ENCODE peak calls at places on chromosomes 6 and 20, in nine cellular contexts. P, H, M, L, A, B, G, C and V are unnamed samples.
A peak's percentile ranks its signal among the peaks of the same experiment; 100 is the strongest.

GRCh38 chr6:162922816-162923215 is 195.0 kb downstream of the PACRG start:
- DNase-seq in P (no peak), H (no peak), M (no peak), L (no peak), A (no peak), B (no peak), G (no peak), C (peak; percentile 8), V (no peak)

GRCh38 chr6:804317-804716 is 111.4 kb upstream of the EXOC2 start:
- DNase-seq in P (no peak), H (no peak), M (no peak), L (no peak), A (no peak), B (no peak), G (no peak), C (no peak), V (no peak)

GRCh38 chr6:92810913-92811312 is 608.4 kb downstream of the EPHA7 start:
- DNase-seq in P (peak; percentile 69), H (no peak), M (peak; percentile 33), L (no peak), A (no peak), B (peak; percentile 76), G (no peak), C (peak; percentile 9), V (no peak)

GRCh38 chr6:165973473-165973872 is 194.2 kb downstream of the TBXT start:
- DNase-seq in P (no peak), H (no peak), M (no peak), L (no peak), A (no peak), B (no peak), G (no peak), C (no peak), V (no peak)

GRCh38 chr6:40308533-40309306 is 278.4 kb downstream of the LRFN2 start:
- DNase-seq in P (peak; percentile 93), H (peak; percentile 39), M (peak; percentile 88), L (peak; percentile 64), A (peak; percentile 46), B (peak; percentile 85), G (peak; percentile 78), C (peak; percentile 24), V (peak; percentile 3)

GRCh38 chr6:131216277-131216676 is 81.0 kb downstream of the AKAP7 start:
- DNase-seq in P (no peak), H (no peak), M (no peak), L (no peak), A (no peak), B (no peak), G (no peak), C (no peak), V (no peak)

GRCh38 chr20:11676618-11677289 is 240.9 kb upstream of the BTBD3 start:
- DNase-seq in P (peak; percentile 77), H (no peak), M (peak; percentile 75), L (peak; percentile 46), A (no peak), B (peak; percentile 67), G (no peak), C (peak; percentile 78), V (peak; percentile 26)

GRCh38 chr6:589090-589489 is 67.8 kb downstream of the HUS1B start:
- DNase-seq in P (no peak), H (no peak), M (no peak), L (no peak), A (no peak), B (no peak), G (no peak), C (no peak), V (no peak)

GRCh38 chr6:99603421-99604160 is 3.0 kb upstream of the PRDM13 start:
- DNase-seq in P (peak; percentile 84), H (no peak), M (no peak), L (no peak), A (peak; percentile 88), B (peak; percentile 73), G (peak; percentile 78), C (peak; percentile 63), V (no peak)

GRCh38 chr20:16066571-16066970 is 506.7 kb downstream of the KIF16B start:
- DNase-seq in P (no peak), H (no peak), M (no peak), L (no peak), A (no peak), B (no peak), G (no peak), C (no peak), V (no peak)

GRCh38 chr6:133170602-133171001 is 70.6 kb upstream of the EYA4 start:
- DNase-seq in P (no peak), H (no peak), M (no peak), L (no peak), A (no peak), B (no peak), G (no peak), C (peak; percentile 32), V (no peak)

GRCh38 chr20:33298391-33298790 is 15.4 kb downstream of the BPIFB1 start:
- DNase-seq in P (no peak), H (no peak), M (no peak), L (no peak), A (no peak), B (no peak), G (no peak), C (no peak), V (no peak)

GRCh38 chr20:59933849-59934585 is 580 bp upstream of the SYCP2 start:
- DNase-seq in P (peak; percentile 78), H (peak; percentile 62), M (peak; percentile 75), L (peak; percentile 82), A (peak; percentile 97), B (peak; percentile 83), G (peak; percentile 95), C (peak; percentile 88), V (peak; percentile 37)

GRCh38 chr6:131116755-131117360 is 18.4 kb upstream of the AKAP7 start:
- DNase-seq in P (no peak), H (no peak), M (no peak), L (no peak), A (no peak), B (peak; percentile 26), G (no peak), C (peak; percentile 74), V (peak; percentile 46)

GRCh38 chr6:69917834-69918233 is 51.5 kb downstream of the COL19A1 start:
- DNase-seq in P (no peak), H (no peak), M (no peak), L (no peak), A (no peak), B (no peak), G (no peak), C (peak; percentile 83), V (no peak)

GRCh38 chr6:144481527-144481926 is 196.4 kb downstream of the UTRN start:
- DNase-seq in P (no peak), H (no peak), M (no peak), L (no peak), A (no peak), B (no peak), G (no peak), C (no peak), V (no peak)

GRCh38 chr6:64259372-64259771 is 623.8 kb downstream of the PHF3 start:
- DNase-seq in P (no peak), H (no peak), M (no peak), L (no peak), A (no peak), B (no peak), G (no peak), C (no peak), V (no peak)

GRCh38 chr6:105363100-105363754 is 39.7 kb downstream of the PREP start:
- DNase-seq in P (no peak), H (no peak), M (no peak), L (no peak), A (no peak), B (peak; percentile 46), G (no peak), C (peak; percentile 74), V (peak; percentile 28)
- TF ChIP-seq CTCF in P (no peak), H (no peak), M (peak; percentile 67), L (no peak), A (no peak), B (peak; percentile 51), G (no peak), C (peak; percentile 50), V (peak; percentile 78)

DNA sequence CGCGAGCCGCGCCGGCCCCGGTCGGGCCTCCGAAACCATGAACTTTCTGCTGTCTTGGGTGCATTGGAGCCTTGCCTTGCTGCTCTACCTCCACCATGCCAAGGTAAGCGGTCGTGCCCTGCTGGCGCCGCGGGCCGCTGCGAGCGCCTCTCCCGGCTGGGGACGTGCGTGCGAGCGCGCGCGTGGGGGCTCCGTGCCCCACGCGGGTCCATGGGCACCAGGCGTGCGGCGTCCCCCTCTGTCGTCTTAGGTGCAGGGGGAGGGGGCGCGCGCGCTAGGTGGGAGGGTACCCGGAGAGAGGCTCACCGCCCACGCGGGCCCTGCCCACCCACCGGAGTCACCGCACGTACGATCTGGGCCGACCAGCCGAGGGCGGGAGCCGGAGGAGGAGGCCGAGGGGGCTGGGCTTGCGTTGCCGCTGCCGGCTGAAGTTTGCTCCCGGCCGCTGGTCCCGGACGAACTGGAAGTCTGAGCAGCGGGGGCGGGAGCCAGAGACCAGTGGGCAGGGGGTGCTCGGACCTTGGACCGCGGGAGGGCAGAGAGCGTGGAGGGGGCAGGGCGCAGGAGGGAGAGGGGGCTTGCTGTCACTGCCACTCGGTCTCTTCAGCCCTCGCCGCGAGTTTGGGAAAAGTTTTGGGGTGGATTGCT is 1.3 kb downstream of the VEGFA start:
- DNase-seq in P (peak; percentile 56), H (peak; percentile 31), M (peak; percentile 43), L (peak; percentile 78), A (peak; percentile 93), B (peak; percentile 53), G (peak; percentile 89), C (peak; percentile 81), V (peak; percentile 28)
- TF ChIP-seq CTCF in P (no peak), H (no peak), M (no peak), L (no peak), A (peak; percentile 13), B (no peak), G (no peak), C (no peak), V (no peak)

DNA sequence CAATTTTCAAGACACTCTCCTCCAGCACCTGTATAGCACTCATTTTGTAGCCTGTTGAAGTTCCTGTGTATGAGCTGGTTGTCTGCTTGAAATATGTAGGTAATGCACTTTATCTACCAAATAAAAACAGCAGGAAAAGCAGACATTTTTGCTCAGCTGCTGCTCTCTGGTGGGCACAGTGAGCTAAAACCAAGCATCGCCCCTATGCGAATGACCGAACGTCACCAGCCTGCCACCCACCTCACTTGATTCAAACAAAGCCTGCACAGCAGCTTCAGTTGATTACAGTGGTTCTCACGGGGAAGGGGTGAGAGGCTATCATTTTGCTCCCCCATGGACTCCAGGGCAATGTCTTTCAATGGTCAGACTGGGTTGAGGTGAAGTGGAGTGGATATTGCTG is 185.7 kb downstream of the SASH1 start:
- DNase-seq in P (no peak), H (no peak), M (no peak), L (no peak), A (no peak), B (no peak), G (no peak), C (peak; percentile 38), V (no peak)
- TF ChIP-seq CTCF in P (no peak), H (no peak), M (peak; percentile 18), L (no peak), A (no peak), B (no peak), G (no peak), C (no peak), V (peak; percentile 41)

GRCh38 chr6:168451805-168452204 is 10.8 kb downstream of the SMOC2 start:
- DNase-seq in P (peak; percentile 44), H (no peak), M (no peak), L (no peak), A (no peak), B (peak; percentile 21), G (no peak), C (no peak), V (no peak)
- TF ChIP-seq CTCF in P (peak; percentile 22), H (no peak), M (peak; percentile 43), L (no peak), A (no peak), B (peak; percentile 36), G (no peak), C (no peak), V (no peak)

GRCh38 chr6:13229205-13230085 is 98.9 kb downstream of the TBC1D7 start:
- DNase-seq in P (peak; percentile 22), H (no peak), M (no peak), L (no peak), A (no peak), B (no peak), G (no peak), C (peak; percentile 38), V (no peak)
- TF ChIP-seq CTCF in P (no peak), H (no peak), M (no peak), L (no peak), A (no peak), B (peak; percentile 11), G (no peak), C (no peak), V (no peak)